ENCODE peak calls at places on chromosomes 12 and 14, in seven cellular contexts. G is GM10248, P is fibroblast of mammary gland, U is nephron progenitor cell, R is A549, O is hepatocyte, E is testis. H is an unnamed sample.

GRCh38 chr12:5232291-5232690 is 188.6 kb downstream of the KCNA5 start:
- DNase-seq in G (no peak), P (no peak), U (no peak), R (no peak), O (no peak), E (no peak), H (no peak)

GRCh38 chr12:12294215-12295005 is 27.6 kb upstream of the LRP6 start:
- DNase-seq in G (no peak), P (no peak), U (peak; percentile 16), R (no peak), O (no peak), E (no peak), H (no peak)

GRCh38 chr14:91371011-91371989 is 46.3 kb downstream of the CCDC88C start:
- DNase-seq in G (no peak), P (no peak), U (no peak), R (no peak), O (no peak), E (no peak), H (no peak)

GRCh38 chr14:73243748-73244147 is 6.4 kb downstream of the PAPLN start:
- DNase-seq in G (no peak), P (no peak), U (no peak), R (no peak), O (no peak), E (no peak), H (no peak)

GRCh38 chr12:3047961-3048360 is 29.2 kb upstream of the TSPAN9 start:
- DNase-seq in G (no peak), P (no peak), U (peak; percentile 32), R (no peak), O (no peak), E (no peak), H (no peak)

GRCh38 chr12:93136243-93137015 is 207.3 kb upstream of the EEA1 start:
- DNase-seq in G (no peak), P (no peak), U (no peak), R (no peak), O (no peak), E (no peak), H (no peak)

GRCh38 chr12:65611396-65611795 is 212.9 kb upstream of the HMGA2 start:
- DNase-seq in G (no peak), P (no peak), U (no peak), R (no peak), O (no peak), E (no peak), H (no peak)

GRCh38 chr14:57139173-57139572 is 129.5 kb downstream of the EXOC5 start:
- DNase-seq in G (no peak), P (no peak), U (no peak), R (no peak), O (no peak), E (no peak), H (no peak)

GRCh38 chr12:174596-174995 is 39.4 kb downstream of the SLC6A12 start:
- DNase-seq in G (no peak), P (no peak), U (no peak), R (no peak), O (no peak), E (no peak), H (no peak)

GRCh38 chr12:67269632-67270578 is 747 bp downstream of the CAND1 start:
- DNase-seq in G (peak; percentile 27), P (no peak), U (peak; percentile 50), R (peak; percentile 46), O (peak; percentile 69), E (peak; percentile 63), H (no peak)

GRCh38 chr14:49768301-49769121 is 558 bp downstream of the KLHDC2 start:
- DNase-seq in G (peak; percentile 67), P (peak; percentile 82), U (peak; percentile 51), R (peak; percentile 81), O (peak; percentile 80), E (peak; percentile 71), H (peak; percentile 35)

GRCh38 chr14:94100847-94101246 is 9.7 kb upstream of the IFI27 start:
- DNase-seq in G (no peak), P (peak; percentile 93), U (no peak), R (peak; percentile 12), O (peak; percentile 51), E (no peak), H (no peak)

GRCh38 chr14:100307215-100308111 is 1.2 kb upstream of the SLC25A29 start:
- DNase-seq in G (no peak), P (no peak), U (peak; percentile 54), R (no peak), O (peak; percentile 52), E (no peak), H (no peak)

GRCh38 chr12:1644523-1645438 is 15.8 kb downstream of the WNT5B start:
- DNase-seq in G (no peak), P (peak; percentile 81), U (no peak), R (no peak), O (peak; percentile 64), E (peak; percentile 90), H (no peak)

GRCh38 chr12:45726594-45727300 is 2.8 kb upstream of the ARID2 start:
- DNase-seq in G (peak; percentile 13), P (peak; percentile 31), U (peak; percentile 65), R (peak; percentile 31), O (peak; percentile 60), E (peak; percentile 74), H (no peak)

GRCh38 chr12:110314308-110314707 is 33.3 kb downstream of the ATP2A2 start:
- DNase-seq in G (peak; percentile 43), P (peak; percentile 83), U (no peak), R (peak; percentile 68), O (peak; percentile 19), E (no peak), H (peak; percentile 18)

GRCh38 chr14:94320243-94320642 is 2.9 kb downstream of the SERPINA6 start:
- DNase-seq in G (no peak), P (no peak), U (no peak), R (peak; percentile 62), O (peak; percentile 66), E (no peak), H (no peak)

GRCh38 chr12:91276529-91276928 is 93.9 kb upstream of the DCN start:
- DNase-seq in G (no peak), P (peak; percentile 12), U (no peak), R (no peak), O (no peak), E (no peak), H (no peak)

GRCh38 chr14:32709072-32709471 is 229.6 kb upstream of the NPAS3 start:
- DNase-seq in G (no peak), P (peak; percentile 93), U (no peak), R (peak; percentile 11), O (peak; percentile 24), E (peak; percentile 65), H (no peak)

GRCh38 chr12:101824831-101825230 is 5.9 kb downstream of the GNPTAB start:
- DNase-seq in G (no peak), P (no peak), U (no peak), R (no peak), O (no peak), E (no peak), H (no peak)

GRCh38 chr12:31896514-31897039 is 62.6 kb upstream of the RESF1 start:
- DNase-seq in G (peak; percentile 87), P (peak; percentile 6), U (no peak), R (no peak), O (peak; percentile 60), E (peak; percentile 60), H (peak; percentile 100)

GRCh38 chr14:72613196-72613974 is 280.5 kb downstream of the DPF3 start:
- DNase-seq in G (no peak), P (peak; percentile 22), U (no peak), R (no peak), O (peak; percentile 52), E (peak; percentile 90), H (no peak)

GRCh38 chr14:20781805-20782204 is 737 bp downstream of the RNASE6 start:
- DNase-seq in G (no peak), P (no peak), U (peak; percentile 21), R (no peak), O (no peak), E (no peak), H (no peak)

GRCh38 chr14:90573385-90574105 is 176.7 kb downstream of the CALM1 start:
- DNase-seq in G (no peak), P (no peak), U (no peak), R (no peak), O (no peak), E (peak; percentile 71), H (no peak)

GRCh38 chr12:88833641-88834116 is 253.4 kb upstream of the KITLG start:
- DNase-seq in G (no peak), P (no peak), U (no peak), R (no peak), O (no peak), E (no peak), H (no peak)

GRCh38 chr12:65875635-65876034 is 51.4 kb downstream of the HMGA2 start:
- DNase-seq in G (no peak), P (no peak), U (no peak), R (no peak), O (no peak), E (no peak), H (no peak)

GRCh38 chr14:48454887-48455286 is 779.5 kb upstream of the MDGA2 start:
- DNase-seq in G (no peak), P (no peak), U (no peak), R (no peak), O (no peak), E (no peak), H (no peak)

DNA sequence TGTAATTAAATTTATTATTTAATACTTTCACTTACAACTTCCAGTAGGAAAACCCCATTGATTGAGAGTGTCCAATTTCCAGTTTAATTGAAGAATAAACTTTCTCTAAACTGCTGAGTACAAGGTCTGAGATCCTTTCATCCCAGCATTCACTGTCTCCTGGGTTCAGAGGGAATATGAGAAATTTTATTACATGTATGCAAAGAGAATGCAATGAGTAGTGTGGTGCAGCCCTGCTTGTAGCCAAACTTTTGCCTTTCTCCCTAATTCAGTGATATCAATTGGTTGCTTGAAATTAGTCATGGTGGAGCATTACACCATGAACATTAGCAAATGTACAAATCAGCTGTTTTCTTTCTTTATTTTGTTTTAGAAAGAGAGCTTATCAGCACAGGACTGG is 780.6 kb upstream of the MDGA2 start:
- DNase-seq in G (no peak), P (no peak), U (no peak), R (no peak), O (no peak), E (no peak), H (no peak)
- TF ChIP-seq CTCF in G (no peak), P (no peak), U (no peak), R (no peak), O (no peak), E (no peak), H (no peak)

DNA sequence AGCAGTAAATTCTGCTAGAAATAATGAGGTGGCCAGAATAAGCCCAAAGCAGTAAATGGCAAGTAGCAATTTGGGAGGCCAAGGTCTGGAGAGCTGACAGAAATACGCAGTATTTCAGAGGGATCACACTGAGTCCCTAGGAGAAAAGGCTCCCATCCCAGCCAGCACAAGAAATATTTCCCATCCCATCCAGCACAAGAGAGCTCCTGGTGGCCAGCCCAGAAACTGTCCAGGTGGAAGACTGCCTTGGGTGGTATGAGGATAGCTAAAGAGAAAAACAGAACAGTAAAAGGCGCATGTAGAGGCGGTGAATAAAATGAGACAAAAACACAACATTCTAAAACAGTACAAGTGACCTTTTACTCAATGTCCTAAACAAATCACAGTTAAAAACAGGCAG is 120.7 kb downstream of the HECTD4 start:
- DNase-seq in G (no peak), P (no peak), U (no peak), R (peak; percentile 35), O (no peak), E (no peak), H (no peak)
- TF ChIP-seq CTCF in G (no peak), P (peak; percentile 18), U (no peak), R (peak; percentile 15), O (no peak), E (no peak), H (peak; percentile 17)

GRCh38 chr14:35416108-35416750 is 11.7 kb upstream of the NFKBIA start:
- DNase-seq in G (no peak), P (no peak), U (no peak), R (no peak), O (no peak), E (no peak), H (peak; percentile 70)
- TF ChIP-seq CTCF in G (no peak), P (no peak), U (no peak), R (no peak), O (no peak), E (no peak), H (no peak)

GRCh38 chr14:45134051-45134958 is at the start of gene FKBP3:
- DNase-seq in G (peak; percentile 98), P (peak; percentile 99), U (peak; percentile 95), R (peak; percentile 99), O (peak; percentile 99), E (peak; percentile 100), H (peak; percentile 98)
- TF ChIP-seq CTCF in G (peak; percentile 32), P (no peak), U (no peak), R (peak; percentile 37), O (peak; percentile 33), E (no peak), H (peak; percentile 13)